ENCODE peak calls at places on chromosomes 3 and 15, in ten cellular contexts. H, F, T, Y, R, J, S, D, I and K are unnamed samples.

GRCh38 chr3:11555211-11555782 is 88.4 kb downstream of the VGLL4 start:
- DNase-seq in I (no peak), F (no peak), H (no peak), J (no peak), D (no peak), Y (no peak), T (no peak), S (peak), R (no peak), K (no peak)

GRCh38 chr3:13793451-13793850 is 86.4 kb downstream of the WNT7A start:
- DNase-seq in J (no peak), R (no peak), S (no peak), F (no peak), D (no peak), H (no peak), Y (no peak), I (no peak), T (no peak), K (no peak)

GRCh38 chr15:78767331-78767951 is 43.8 kb downstream of the ADAMTS7 start:
- DNase-seq in R (no peak), D (peak), T (no peak), J (peak), H (no peak), S (peak), Y (peak), I (no peak), F (no peak), K (no peak)

GRCh38 chr3:186476044-186476468 is 68.1 kb downstream of the CRYGS start:
- DNase-seq in Y (no peak), D (no peak), I (peak), R (peak), T (no peak), F (no peak), J (peak), H (no peak), S (no peak), K (peak)

GRCh38 chr3:170154569-170155143 is 26.9 kb downstream of the PHC3 start:
- DNase-seq in R (no peak), Y (no peak), J (no peak), T (no peak), F (no peak), I (no peak), H (peak), S (no peak), D (no peak), K (peak)

GRCh38 chr3:11560746-11561145 is 83.0 kb downstream of the VGLL4 start:
- DNase-seq in T (no peak), J (no peak), R (peak), F (no peak), S (peak), I (no peak), Y (no peak), D (peak), H (no peak), K (no peak)

GRCh38 chr3:152268501-152269422 is at the start of gene MBNL1:
- DNase-seq in H (peak), T (peak), I (peak), F (peak), J (peak), S (peak), R (peak), Y (peak), D (peak), K (peak)

GRCh38 chr15:51879555-51879954 is 50.1 kb downstream of the TMOD3 start:
- DNase-seq in I (no peak), S (no peak), D (no peak), F (no peak), Y (no peak), R (peak), T (peak), H (no peak), J (peak), K (no peak)

GRCh38 chr15:67880651-67881182 is 40.9 kb upstream of the RNU6-1 start:
- DNase-seq in I (no peak), H (no peak), F (no peak), J (peak), R (no peak), D (no peak), T (peak), S (no peak), Y (no peak), K (no peak)

GRCh38 chr3:132448211-132448961 is 31.1 kb downstream of the DNAJC13 start:
- DNase-seq in H (no peak), F (no peak), D (peak), R (peak), Y (peak), I (no peak), J (no peak), S (no peak), T (peak), K (no peak)

GRCh38 chr15:85854345-85855097 is 59.8 kb upstream of the KLHL25 start:
- DNase-seq in Y (no peak), H (peak), T (peak), F (no peak), D (no peak), R (peak), J (peak), S (peak), I (peak), K (no peak)

GRCh38 chr3:65946438-65946837 is 92.3 kb downstream of the MAGI1 start:
- DNase-seq in S (no peak), J (peak), T (peak), I (no peak), D (no peak), F (peak), Y (peak), H (no peak), R (peak), K (no peak)

GRCh38 chr15:45664451-45664850 is 29.6 kb downstream of the SQOR start:
- DNase-seq in D (no peak), S (no peak), T (peak), Y (no peak), R (peak), F (no peak), H (no peak), J (no peak), I (peak), K (no peak)

GRCh38 chr3:100329800-100330489 is 4.6 kb upstream of the NIT2 start:
- DNase-seq in H (no peak), T (no peak), Y (no peak), D (no peak), J (no peak), R (no peak), I (no peak), S (no peak), F (no peak), K (no peak)

GRCh38 chr3:81170298-81170697 is 591.1 kb downstream of the GBE1 start:
- DNase-seq in I (peak), R (no peak), H (peak), T (no peak), S (no peak), F (no peak), Y (no peak), J (no peak), D (no peak), K (no peak)

GRCh38 chr3:14413381-14414071 is 11.1 kb downstream of the SLC6A6 start:
- DNase-seq in R (peak), H (no peak), I (peak), J (peak), D (peak), T (peak), S (no peak), Y (no peak), F (no peak), K (no peak)

GRCh38 chr15:64122444-64122843 is 26.7 kb downstream of the SNX1 start:
- DNase-seq in R (no peak), J (no peak), Y (no peak), F (no peak), D (no peak), T (no peak), H (no peak), I (no peak), S (no peak), K (no peak)

GRCh38 chr3:98574157-98574556 is 19.3 kb downstream of the CPOX start:
- DNase-seq in F (no peak), Y (no peak), D (no peak), T (no peak), R (no peak), H (no peak), J (no peak), I (peak), S (no peak), K (no peak)

GRCh38 chr15:70053703-70054229 is 44.0 kb downstream of the TLE3 start:
- DNase-seq in H (no peak), I (no peak), T (no peak), Y (no peak), S (peak), D (no peak), R (no peak), J (no peak), F (no peak), K (no peak)

GRCh38 chr15:70530035-70530499 is 233.3 kb downstream of the UACA start:
- DNase-seq in T (no peak), S (no peak), H (no peak), R (no peak), F (no peak), Y (peak), J (no peak), I (no peak), D (no peak), K (no peak)

GRCh38 chr15:42034628-42035177 is 13.9 kb upstream of the PLA2G4E start:
- DNase-seq in S (no peak), Y (no peak), F (no peak), T (no peak), H (no peak), R (no peak), J (no peak), I (no peak), D (no peak), K (no peak)
- H3K4me3 ChIP-seq in S (no peak), Y (no peak), F (no peak), T (no peak), H (no peak), R (no peak), J (no peak), I (no peak), D (no peak), K (peak)

GRCh38 chr15:31344824-31345605 is 18.4 kb downstream of the KLF13 start:
- DNase-seq in Y (peak), J (no peak), D (peak), I (no peak), F (no peak), H (no peak), S (peak), T (no peak), R (no peak), K (peak)

GRCh38 chr15:31345606-31346366 is 19.2 kb downstream of the KLF13 start:
- DNase-seq in J (no peak), D (no peak), R (no peak), H (no peak), T (no peak), I (no peak), F (no peak), S (no peak), Y (no peak), K (no peak)

GRCh38 chr15:31343831-31344230 is 17.2 kb downstream of the KLF13 start:
- DNase-seq in S (no peak), Y (no peak), R (no peak), F (no peak), T (no peak), D (no peak), I (no peak), J (no peak), H (no peak), K (no peak)

GRCh38 chr15:31342781-31343626 is 16.4 kb downstream of the KLF13 start:
- DNase-seq in D (no peak), I (no peak), H (peak), R (no peak), Y (no peak), J (no peak), F (no peak), T (no peak), S (no peak), K (no peak)

GRCh38 chr15:31344266-31344665 is 17.6 kb downstream of the KLF13 start:
- DNase-seq in T (no peak), J (no peak), R (no peak), S (no peak), F (no peak), I (no peak), H (no peak), Y (no peak), D (no peak), K (no peak)
- H3K4me3 ChIP-seq in T (no peak), J (no peak), R (no peak), S (peak), F (no peak), I (no peak), H (no peak), Y (no peak), D (no peak), K (no peak)

GRCh38 chr15:58777107-58777506 is 6.0 kb downstream of the MINDY2 start:
- DNase-seq in Y (no peak), D (no peak), F (no peak), R (no peak), J (no peak), H (no peak), S (no peak), T (no peak), I (no peak), K (no peak)
- H3K4me3 ChIP-seq in Y (no peak), D (no peak), F (no peak), R (no peak), J (no peak), H (no peak), S (no peak), T (no peak), I (no peak), K (peak)

GRCh38 chr3:166425021-166425420 is 587.8 kb upstream of the BCHE start:
- DNase-seq in T (no peak), D (no peak), F (no peak), S (no peak), J (no peak), H (no peak), I (no peak), R (no peak), Y (no peak), K (no peak)

GRCh38 chr3:166420071-166420470 is 582.8 kb upstream of the BCHE start:
- DNase-seq in F (no peak), T (no peak), R (no peak), H (no peak), J (no peak), S (no peak), I (no peak), D (no peak), Y (no peak), K (no peak)

DNA sequence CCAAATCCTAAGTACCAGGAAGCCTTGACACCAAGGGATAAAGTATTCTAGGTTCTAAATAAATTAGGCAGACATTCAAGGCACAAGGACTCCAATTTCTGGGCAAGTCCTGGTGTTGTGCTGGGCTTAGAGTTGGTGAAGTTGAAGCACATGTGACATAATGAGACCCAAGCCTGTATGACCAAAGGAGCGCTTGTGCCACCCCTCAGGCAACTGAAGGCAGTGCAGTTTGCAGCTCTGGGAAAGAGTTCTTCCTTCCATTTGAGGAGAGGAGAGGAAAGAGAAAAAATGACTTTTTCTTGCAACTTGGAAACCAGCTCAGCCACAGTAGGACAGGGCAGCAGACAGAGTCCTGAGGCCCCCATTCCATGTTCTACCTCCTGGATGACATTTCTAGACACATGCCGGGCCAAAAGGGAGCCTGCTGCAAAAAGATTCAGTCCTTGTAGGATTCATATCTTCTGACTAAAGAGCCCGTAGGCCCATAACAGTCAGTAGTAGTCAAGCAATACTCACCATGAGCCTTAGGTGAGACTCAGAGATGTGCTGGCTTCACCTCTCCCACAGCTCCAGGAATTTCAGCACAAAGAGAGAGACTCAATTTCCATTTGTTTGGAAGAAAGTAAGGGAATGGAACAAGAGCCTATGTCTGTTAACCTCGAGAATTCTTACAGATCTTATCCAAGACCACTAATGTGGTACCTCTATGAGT is 588.8 kb upstream of the BCHE start:
- DNase-seq in H (peak), I (peak), J (peak), T (no peak), Y (no peak), S (no peak), D (no peak), R (no peak), F (no peak), K (no peak)
- H3K4me3 ChIP-seq in H (no peak), I (no peak), J (no peak), T (no peak), Y (no peak), S (no peak), D (no peak), R (no peak), F (no peak), K (no peak)

GRCh38 chr15:74642328-74642723 is 26.7 kb downstream of the CLK3 start:
- DNase-seq in F (no peak), I (no peak), Y (no peak), H (no peak), R (no peak), S (no peak), J (peak), T (no peak), D (no peak), K (no peak)
- H3K4me3 ChIP-seq in F (no peak), I (no peak), Y (no peak), H (no peak), R (no peak), S (peak), J (no peak), T (no peak), D (no peak), K (no peak)

GRCh38 chr15:82833283-82833682 is 23.9 kb downstream of the WHAMM start:
- DNase-seq in T (no peak), D (no peak), I (no peak), R (no peak), F (peak), Y (no peak), J (no peak), S (no peak), H (no peak), K (no peak)
- H3K4me3 ChIP-seq in T (no peak), D (no peak), I (no peak), R (no peak), F (no peak), Y (no peak), J (no peak), S (no peak), H (no peak), K (no peak)